ENCODE peak calls at places on chromosomes 7 and 10, in eight cellular contexts. L is pancreas, Z is C1 segment of cervical spinal cord, G is NCI-H2171 treated with DMSO at 0.1 percent for 48 hours, N is KG1, H is psoas muscle, E is astrocyte of the cerebellum, O is neural progenitor cell. V is an unnamed sample.

GRCh38 chr10:13483951-13484350 is 44.9 kb downstream of the BEND7 start:
- DNase-seq in E (no peak), O (no peak), L (no peak), G (no peak), H (no peak), N (no peak), Z (no peak), V (no peak)

GRCh38 chr7:87007063-87007462 is 52.4 kb downstream of the ELAPOR2 start:
- DNase-seq in O (no peak), Z (no peak), G (no peak), H (no peak), E (no peak), N (no peak), L (no peak), V (no peak)

GRCh38 chr7:116354546-116355422 is 144.4 kb downstream of the TES start:
- DNase-seq in E (peak; percentile 99), O (no peak), Z (no peak), G (no peak), L (peak; percentile 61), H (peak; percentile 39), N (no peak), V (peak; percentile 74)

GRCh38 chr10:7035111-7035761 is 375.6 kb downstream of the SFMBT2 start:
- DNase-seq in L (no peak), E (no peak), H (no peak), N (peak; percentile 10), Z (no peak), G (no peak), O (no peak), V (no peak)

GRCh38 chr7:116730097-116731018 is 58.4 kb downstream of the MET start:
- DNase-seq in Z (no peak), E (no peak), G (no peak), O (no peak), L (no peak), H (no peak), N (no peak), V (no peak)

GRCh38 chr10:123943307-123943706 is 51.7 kb upstream of the CPXM2 start:
- DNase-seq in N (no peak), L (no peak), H (no peak), O (no peak), G (no peak), Z (no peak), E (no peak), V (no peak)

GRCh38 chr10:128158024-128158795 is 32.0 kb upstream of the MKI67 start:
- DNase-seq in E (no peak), Z (no peak), H (no peak), G (no peak), O (no peak), N (no peak), L (no peak), V (no peak)

GRCh38 chr7:73701357-73701995 is 18.0 kb downstream of the STX1A start:
- DNase-seq in H (no peak), E (no peak), L (peak; percentile 60), O (peak; percentile 75), N (no peak), Z (no peak), G (peak; percentile 28), V (no peak)

GRCh38 chr10:12412671-12413368 is 63.5 kb downstream of the CAMK1D start:
- DNase-seq in O (no peak), E (no peak), N (no peak), G (peak; percentile 83), Z (no peak), H (no peak), L (no peak), V (no peak)

GRCh38 chr7:12494354-12495024 is 76.0 kb upstream of the SCIN start:
- DNase-seq in G (no peak), L (no peak), O (peak; percentile 4), N (no peak), E (no peak), H (no peak), Z (no peak), V (no peak)

GRCh38 chr7:24812313-24812945 is 55.2 kb upstream of the GSDME start:
- DNase-seq in E (no peak), N (no peak), G (peak; percentile 50), O (peak; percentile 69), L (peak; percentile 69), Z (no peak), H (peak; percentile 40), V (peak; percentile 24)

V was measured in uterus.